ENCODE peak calls at places on chromosomes 3 and 15, in ten cellular contexts. G is GM23248, H is sigmoid colon, W is hepatocyte, Z is HCT116, C is right lobe of liver, R is A549, B is aorta, P is foreskin keratinocyte, Q is colonic mucosa. X is an unnamed sample. For H3K4me1, the result is how much of the 10 kb centered on the place peaks cover.

GRCh38 chr3:73411545-73411944 is 213.2 kb downstream of the PDZRN3 start:
- DNase-seq in G (no peak), H (no peak), W (no peak), Z (no peak), C (no peak), R (no peak), B (no peak), P (no peak), Q (no peak), X (no peak)

GRCh38 chr3:4656059-4656458 is 162.9 kb downstream of the ITPR1 start:
- DNase-seq in G (peak), H (peak), W (peak), Z (peak), C (peak), R (peak), B (peak), P (peak), Q (peak), X (peak)

GRCh38 chr15:53251523-53251922 is 461.4 kb upstream of the ONECUT1 start:
- DNase-seq in G (no peak), H (no peak), W (no peak), Z (no peak), C (no peak), R (no peak), B (no peak), P (no peak), Q (no peak), X (no peak)

GRCh38 chr3:37974121-37974927 is 16.3 kb upstream of the VILL start:
- DNase-seq in G (peak), H (no peak), W (peak), Z (peak), C (peak), R (peak), B (no peak), P (no peak), Q (peak), X (peak)

GRCh38 chr3:73546961-73547360 is 77.8 kb downstream of the PDZRN3 start:
- DNase-seq in G (peak), H (no peak), W (no peak), Z (no peak), C (no peak), R (no peak), B (no peak), P (peak), Q (no peak), X (no peak)

GRCh38 chr3:115713247-115713646 is 89.9 kb downstream of the GAP43 start:
- DNase-seq in G (peak), H (no peak), W (peak), Z (no peak), C (peak), R (no peak), B (no peak), P (no peak), Q (no peak), X (peak)

GRCh38 chr15:52180851-52181450 is 10.2 kb downstream of the GNB5 start:
- DNase-seq in G (peak), H (no peak), W (no peak), Z (no peak), C (no peak), R (no peak), B (no peak), P (no peak), Q (no peak), X (no peak)

GRCh38 chr3:66038726-66039589 is at the start of gene MAGI1:
- DNase-seq in G (peak), H (peak), W (peak), Z (peak), C (peak), R (peak), B (peak), P (peak), Q (peak), X (peak)

GRCh38 chr15:86892774-86893449 is 813.2 kb downstream of the AGBL1 start:
- DNase-seq in G (no peak), H (no peak), W (no peak), Z (no peak), C (no peak), R (no peak), B (no peak), P (peak), Q (no peak), X (no peak)

GRCh38 chr3:4520013-4520881 is 27.1 kb downstream of the ITPR1 start:
- DNase-seq in G (no peak), H (no peak), W (no peak), Z (no peak), C (no peak), R (no peak), B (no peak), P (no peak), Q (no peak), X (peak)

GRCh38 chr3:184311633-184312032 is 2.8 kb upstream of the EIF4G1 start:
- DNase-seq in G (no peak), H (no peak), W (no peak), Z (no peak), C (no peak), R (no peak), B (no peak), P (no peak), Q (no peak), X (no peak)

GRCh38 chr3:113110263-113110662 is 101.1 kb upstream of the BOC start:
- DNase-seq in G (no peak), H (no peak), W (peak), Z (no peak), C (no peak), R (no peak), B (no peak), P (no peak), Q (peak), X (no peak)

GRCh38 chr15:98384328-98385029 is 263.9 kb upstream of the IGF1R start:
- DNase-seq in G (no peak), H (no peak), W (no peak), Z (no peak), C (no peak), R (no peak), B (no peak), P (no peak), Q (no peak), X (no peak)

GRCh38 chr3:45409369-45409768 is 21.0 kb downstream of the LARS2 start:
- DNase-seq in G (no peak), H (no peak), W (no peak), Z (no peak), C (no peak), R (no peak), B (no peak), P (no peak), Q (no peak), X (no peak)

GRCh38 chr15:97350813-97351212 is 609.7 kb upstream of the ARRDC4 start:
- DNase-seq in G (no peak), H (no peak), W (no peak), Z (no peak), C (no peak), R (no peak), B (no peak), P (no peak), Q (no peak), X (no peak)

GRCh38 chr3:17355591-17355990 is 386.8 kb downstream of the TBC1D5 start:
- DNase-seq in G (peak), H (no peak), W (no peak), Z (no peak), C (no peak), R (no peak), B (no peak), P (no peak), Q (no peak), X (no peak)

GRCh38 chr3:52323526-52324295 is 7.6 kb downstream of the DNAH1 start:
- DNase-seq in G (peak), H (no peak), W (no peak), Z (no peak), C (peak), R (no peak), B (no peak), P (no peak), Q (no peak), X (no peak)

GRCh38 chr3:11479230-11479620 is 164.5 kb downstream of the VGLL4 start:
- DNase-seq in G (no peak), H (no peak), W (no peak), Z (no peak), C (no peak), R (no peak), B (no peak), P (no peak), Q (no peak), X (no peak)

GRCh38 chr3:106945435-106945834 is 431.8 kb upstream of the CCDC54 start:
- DNase-seq in G (peak), H (no peak), W (no peak), Z (no peak), C (no peak), R (no peak), B (no peak), P (no peak), Q (no peak), X (no peak)
- H3K27ac ChIP-seq in G (peak), H (no peak), W (no peak), Z (no peak), C (no peak), R (no peak), B (no peak), P (no peak), Q (no peak), X (no peak)

DNA sequence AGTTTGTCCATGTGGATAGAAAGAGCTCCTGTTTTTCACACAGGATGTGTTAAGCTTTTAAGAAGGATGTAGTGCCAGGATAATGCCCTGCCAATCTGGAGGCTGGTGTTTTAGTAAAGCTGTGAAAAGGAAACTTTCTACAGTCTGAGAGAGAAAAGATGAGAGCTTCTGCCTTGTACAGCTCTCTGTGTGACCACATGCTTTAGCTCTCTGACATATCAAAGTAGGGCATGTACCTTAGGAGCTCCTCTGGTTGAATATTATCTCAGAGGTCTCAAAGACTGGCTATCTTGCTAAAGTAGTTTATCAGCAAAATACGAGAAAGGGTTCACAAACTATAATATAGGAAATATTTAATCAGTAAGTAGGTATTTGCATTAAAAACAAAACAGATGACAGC is 30.4 kb downstream of the CDIN1 start:
- DNase-seq in G (no peak), H (no peak), W (no peak), Z (no peak), C (no peak), R (no peak), B (no peak), P (no peak), Q (no peak), X (no peak)
- H3K4me1 ChIP-seq in G (under half), H (under half), W (under half), Z (under half), C (under half), R (under half), B (under half), P (under half), Q (under half), X (under half)

DNA sequence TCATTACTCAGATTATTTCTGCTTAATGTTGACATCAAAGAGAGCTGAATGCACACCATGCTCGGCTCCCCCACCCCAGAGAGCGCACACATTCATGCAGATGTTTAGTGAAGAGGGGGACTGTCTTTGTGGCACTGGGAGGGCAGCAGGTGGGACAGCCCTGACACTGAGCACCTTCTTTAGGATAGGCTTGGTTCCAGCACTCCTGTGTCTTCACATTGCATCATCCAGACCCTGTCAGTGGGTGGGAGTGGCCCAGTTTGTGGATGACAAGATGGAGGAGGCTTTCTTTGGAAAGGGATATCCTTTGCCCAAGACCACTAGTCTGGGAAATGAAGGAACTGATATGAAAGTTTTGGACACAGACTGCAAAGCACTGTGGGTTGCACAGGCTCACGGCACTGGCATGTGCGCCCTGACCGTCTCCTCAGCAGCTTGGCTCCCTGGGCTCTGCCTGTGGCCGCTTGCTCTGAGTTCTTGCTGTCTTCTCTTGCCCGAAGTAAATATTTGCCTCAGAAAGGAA is 16.5 kb downstream of the ACAD9 start:
- DNase-seq in G (no peak), H (no peak), W (no peak), Z (no peak), C (no peak), R (no peak), B (no peak), P (no peak), Q (no peak), X (no peak)
- H3K27ac ChIP-seq in G (no peak), H (peak), W (no peak), Z (no peak), C (no peak), R (no peak), B (no peak), P (no peak), Q (no peak), X (no peak)

DNA sequence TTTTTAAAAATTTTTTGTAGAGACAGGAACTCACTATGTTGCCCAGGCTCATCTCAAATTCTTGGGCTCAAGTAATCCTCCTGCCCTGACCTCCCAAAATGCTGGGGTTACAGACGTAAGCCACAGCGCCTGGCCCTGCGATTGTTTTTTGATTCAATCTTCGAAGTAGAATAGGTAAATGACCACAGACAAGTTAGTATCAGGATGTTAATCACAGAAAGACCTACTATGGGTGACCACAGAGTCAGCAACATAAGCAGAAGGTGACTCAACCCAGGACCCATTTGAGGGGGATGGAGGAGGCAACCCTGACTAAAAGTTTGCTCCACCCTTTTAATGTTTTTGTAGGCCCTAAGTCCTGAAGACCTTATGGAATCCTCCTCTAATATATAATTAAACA is 10.0 kb upstream of the USP3 start:
- DNase-seq in G (no peak), H (no peak), W (no peak), Z (no peak), C (no peak), R (no peak), B (no peak), P (no peak), Q (no peak), X (no peak)
- H3K4me1 ChIP-seq in G (under half), H (under half), W (under half), Z (under half), C (under half), R (half or more), B (under half), P (under half), Q (under half), X (under half)

DNA sequence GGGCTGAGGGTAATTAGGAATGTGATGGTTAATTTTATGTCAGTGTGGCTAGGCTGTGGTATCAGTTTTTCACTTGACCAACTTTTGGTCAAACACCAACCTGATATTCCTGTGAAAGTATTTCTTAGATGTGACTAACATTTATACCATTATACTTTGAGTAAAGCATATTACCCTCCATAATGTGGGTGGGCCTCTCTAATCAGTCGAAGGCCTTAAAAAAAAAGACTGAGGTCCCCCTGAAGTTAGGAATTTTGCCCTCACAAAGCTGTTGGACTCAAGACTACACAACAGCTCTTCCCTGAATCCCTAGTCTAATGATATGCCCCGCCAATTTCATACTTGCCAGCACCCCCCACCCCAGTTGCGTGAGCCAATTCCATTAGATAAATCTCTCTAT is 12.5 kb downstream of the SLMAP start:
- DNase-seq in G (no peak), H (no peak), W (no peak), Z (no peak), C (no peak), R (no peak), B (no peak), P (no peak), Q (no peak), X (no peak)
- H3K27ac ChIP-seq in G (no peak), H (no peak), W (no peak), Z (no peak), C (no peak), R (no peak), B (no peak), P (no peak), Q (no peak), X (no peak)

DNA sequence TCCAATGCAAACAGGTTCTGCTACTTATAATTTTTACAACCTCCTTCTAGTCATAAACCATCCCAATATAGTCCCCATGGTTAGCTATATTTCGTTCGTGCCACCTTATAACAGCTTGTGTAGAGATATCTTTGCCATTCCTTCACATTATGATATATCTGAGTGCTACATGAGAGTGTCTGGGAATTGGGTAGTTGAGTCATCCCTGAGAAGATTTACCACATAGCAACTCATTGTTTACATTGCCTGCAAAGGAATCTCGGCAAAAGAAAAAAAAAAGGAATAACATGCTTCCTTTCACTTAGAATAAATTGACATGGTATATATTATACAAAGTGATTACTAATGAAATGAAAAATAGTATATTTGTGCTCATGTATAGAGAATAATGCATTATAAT is 86.0 kb upstream of the VGLL3 start:
- DNase-seq in G (peak), H (no peak), W (peak), Z (no peak), C (no peak), R (peak), B (no peak), P (peak), Q (no peak), X (no peak)
- H3K4me1 ChIP-seq in G (under half), H (under half), W (under half), Z (under half), C (under half), R (under half), B (under half), P (under half), Q (under half), X (under half)

GRCh38 chr3:29453278-29453961 is 172.5 kb downstream of the RBMS3 start:
- DNase-seq in G (no peak), H (peak), W (no peak), Z (no peak), C (peak), R (no peak), B (no peak), P (no peak), Q (peak), X (peak)
- H3K27ac ChIP-seq in G (no peak), H (peak), W (peak), Z (no peak), C (no peak), R (no peak), B (no peak), P (peak), Q (no peak), X (peak)

GRCh38 chr3:50599716-50600118 is 11.9 kb downstream of the CISH start:
- DNase-seq in G (peak), H (no peak), W (no peak), Z (no peak), C (no peak), R (no peak), B (no peak), P (no peak), Q (no peak), X (peak)

GRCh38 chr3:50600141-50600753 is 11.3 kb downstream of the CISH start:
- DNase-seq in G (no peak), H (no peak), W (no peak), Z (no peak), C (no peak), R (no peak), B (no peak), P (no peak), Q (no peak), X (peak)

GRCh38 chr3:50602675-50603191 is 8.8 kb downstream of the CISH start:
- DNase-seq in G (no peak), H (no peak), W (peak), Z (no peak), C (no peak), R (no peak), B (no peak), P (peak), Q (peak), X (no peak)

GRCh38 chr3:50599115-50599715 is 12.4 kb downstream of the CISH start:
- DNase-seq in G (no peak), H (no peak), W (no peak), Z (no peak), C (no peak), R (no peak), B (no peak), P (no peak), Q (no peak), X (peak)

GRCh38 chr3:50600841-50601591 is 10.6 kb downstream of the CISH start:
- DNase-seq in G (peak), H (peak), W (peak), Z (peak), C (peak), R (peak), B (peak), P (peak), Q (peak), X (peak)
- H3K4me1 ChIP-seq in G (under half), H (half or more), W (under half), Z (under half), C (under half), R (under half), B (under half), P (under half), Q (under half), X (under half)

GRCh38 chr3:186247821-186248814 is 113.9 kb downstream of the DGKG start:
- DNase-seq in G (no peak), H (no peak), W (no peak), Z (no peak), C (no peak), R (no peak), B (no peak), P (no peak), Q (no peak), X (peak)
- H3K27ac ChIP-seq in G (no peak), H (peak), W (no peak), Z (no peak), C (no peak), R (no peak), B (no peak), P (no peak), Q (no peak), X (no peak)

X was measured in right cardiac atrium.